ENCODE peak calls at places on chromosome X, in five cellular contexts. Y is cardiac muscle cell, W is ovary, K is pancreas, A is spleen. J is an unnamed sample.

GRCh38 chrX:134692990-134693389 is 34.7 kb upstream of the PLAC1 start:
- DNase-seq in Y (peak; percentile 60), A (no peak), W (no peak), K (no peak), J (no peak)

GRCh38 chrX:118254611-118255010 is 91.3 kb upstream of the WDR44 start:
- DNase-seq in K (no peak), A (no peak), W (peak; percentile 60), Y (peak; percentile 55), J (peak; percentile 51)

GRCh38 chrX:118865231-118865630 is 41.6 kb downstream of the ZCCHC12 start:
- DNase-seq in K (no peak), Y (no peak), W (no peak), A (no peak), J (no peak)

GRCh38 chrX:38864165-38864564 is 62.9 kb downstream of the MID1IP1 start:
- DNase-seq in A (no peak), K (no peak), W (no peak), Y (peak; percentile 68), J (no peak)

GRCh38 chrX:15202458-15203177 is 67.3 kb downstream of the ASB9 start:
- DNase-seq in Y (no peak), A (no peak), W (no peak), K (no peak), J (no peak)

GRCh38 chrX:108299101-108299591 is 139.1 kb downstream of the COL4A6 start:
- DNase-seq in W (no peak), A (no peak), K (no peak), Y (peak; percentile 51), J (no peak)

GRCh38 chrX:30748337-30748960 is 95.2 kb downstream of the GK start:
- DNase-seq in K (no peak), Y (no peak), W (no peak), A (no peak), J (no peak)

GRCh38 chrX:134990475-134991473 is at the start of gene SMIM10:
- DNase-seq in K (peak; percentile 85), Y (peak; percentile 88), W (peak; percentile 85), A (peak; percentile 89), J (peak; percentile 67)

GRCh38 chrX:123291623-123292022 is 107.5 kb downstream of the GRIA3 start:
- DNase-seq in W (no peak), Y (no peak), A (no peak), K (no peak), J (no peak)

GRCh38 chrX:150503898-150504219 is 64.6 kb upstream of the MTM1 start:
- DNase-seq in Y (no peak), A (no peak), W (no peak), K (no peak), J (no peak)
- H3K4me1 ChIP-seq in Y (no peaks in the 10 kb centered on the region), A (peaks cover 12% of the 10 kb centered on the region), W (peaks cover 5% of the 10 kb centered on the region), K (peaks cover 9% of the 10 kb centered on the region), J (no peaks in the 10 kb centered on the region)

GRCh38 chrX:80486299-80486698 is 66.1 kb downstream of the TENT5D start:
- DNase-seq in W (no peak), Y (no peak), A (no peak), K (no peak), J (no peak)
- H3K27me3 ChIP-seq in W (no peaks in the 10 kb centered on the region), Y (no peaks in the 10 kb centered on the region), A (no peaks in the 10 kb centered on the region), K (peaks cover 7% of the 10 kb centered on the region), J (no peaks in the 10 kb centered on the region)

GRCh38 chrX:154484255-154485149 is 1.9 kb downstream of the UBL4A start:
- DNase-seq in K (no peak), Y (no peak), A (peak; percentile 61), W (peak; percentile 23), J (no peak)
- H3K4me3 ChIP-seq in K (no peak overlapping the region), Y (no peak overlapping the region), A (no peak overlapping the region), W (no peak overlapping the region), J (no peak overlapping the region)

DNA sequence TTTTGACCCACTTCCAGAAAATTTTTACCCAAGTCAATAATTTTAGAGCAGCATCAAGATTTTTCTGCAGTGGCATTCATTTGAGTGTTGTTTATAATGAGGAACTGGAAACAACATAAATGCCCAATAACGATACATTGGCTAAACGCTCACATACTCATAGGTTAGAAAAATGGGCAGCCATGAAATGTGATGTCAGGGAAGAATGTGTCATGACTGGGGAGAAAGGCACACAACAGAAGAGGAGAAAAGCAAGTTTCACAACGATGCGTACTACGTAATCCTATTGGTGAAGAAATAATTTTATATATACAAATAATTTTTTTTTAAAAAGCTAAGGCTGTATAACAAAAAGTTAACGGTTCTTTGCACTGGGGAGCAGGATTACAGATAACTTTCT is 33.6 kb upstream of the MAP3K15 start:
- DNase-seq in A (no peak), K (no peak), Y (no peak), W (no peak), J (no peak)
- H3K4me1 ChIP-seq in A (no peaks in the 10 kb centered on the region), K (no peaks in the 10 kb centered on the region), Y (no peaks in the 10 kb centered on the region), W (no peaks in the 10 kb centered on the region), J (no peaks in the 10 kb centered on the region)

GRCh38 chrX:131544218-131544617 is 344 bp downstream of the OR13H1 start:
- DNase-seq in K (no peak), W (no peak), Y (no peak), A (no peak), J (no peak)

GRCh38 chrX:131543774-131544173 is at the start of gene OR13H1:
- DNase-seq in W (no peak), K (no peak), A (no peak), Y (no peak), J (no peak)

GRCh38 chrX:131548994-131549393 is 5.1 kb downstream of the OR13H1 start:
- DNase-seq in K (no peak), W (no peak), A (no peak), Y (no peak), J (no peak)
- H3K27me3 ChIP-seq in K (no peaks in the 10 kb centered on the region), W (no peaks in the 10 kb centered on the region), A (no peaks in the 10 kb centered on the region), Y (no peaks in the 10 kb centered on the region), J (no peaks in the 10 kb centered on the region)

GRCh38 chrX:63560601-63561218 is 209.6 kb upstream of the SPIN4 start:
- DNase-seq in Y (peak; percentile 78), A (peak; percentile 82), K (peak; percentile 63), W (peak; percentile 53), J (peak; percentile 68)

GRCh38 chrX:63566856-63567255 is 215.7 kb upstream of the SPIN4 start:
- DNase-seq in W (no peak), A (no peak), K (no peak), Y (no peak), J (no peak)

DNA sequence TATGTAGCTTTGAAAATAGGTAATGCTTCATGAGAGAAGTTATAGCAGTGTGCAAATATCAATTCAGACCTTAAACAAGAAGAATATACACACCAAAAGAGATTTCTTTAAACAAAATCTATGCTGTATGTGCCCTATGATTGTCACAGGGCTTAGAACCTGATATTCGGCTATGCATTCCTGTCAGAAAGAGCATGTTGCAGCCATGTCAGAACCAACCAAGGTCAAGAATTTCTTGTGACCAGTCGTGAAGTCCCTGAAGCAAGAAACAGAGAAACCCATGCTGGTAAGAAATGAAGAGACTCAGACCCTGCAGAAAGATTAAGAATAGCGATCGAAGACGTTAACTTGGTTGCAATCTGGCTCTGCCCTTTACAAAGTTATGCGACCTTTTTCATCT is 210.3 kb upstream of the SPIN4 start:
- DNase-seq in A (no peak), W (no peak), Y (peak; percentile 2), K (no peak), J (no peak)
- H3K4me3 ChIP-seq in A (peak overlapping the region; percentile 58), W (peak overlapping the region; percentile 38), Y (peak overlapping the region; percentile 44), K (peak overlapping the region; percentile 49), J (peak overlapping the region; percentile 82)

J was measured in BE2C.